ENCODE peak calls at places on chromosome 22, in five cellular contexts. One of them, this sample, is unnamed. For H3K36me3, the result is how much of the 10 kb centered on the place peaks cover.

GRCh38 chr22:21444701-21445436 is 22.3 kb upstream of the TMEM191C start:
- DNase-seq in PC-3: no peak
- DNase-seq in mammary epithelial cell: no peak
- DNase-seq in keratinocyte: no peak
- DNase-seq in neural progenitor cell: no peak
- DNase-seq in this sample: no peak

GRCh38 chr22:30201970-30202369 is 44.6 kb downstream of the LIF start:
- DNase-seq in PC-3: peak
- DNase-seq in mammary epithelial cell: peak
- DNase-seq in keratinocyte: no peak
- DNase-seq in neural progenitor cell: no peak
- DNase-seq in this sample: no peak

GRCh38 chr22:37696657-37697539 is at the start of gene TRIOBP:
- DNase-seq in PC-3: peak
- DNase-seq in mammary epithelial cell: peak
- DNase-seq in keratinocyte: peak
- DNase-seq in neural progenitor cell: peak
- DNase-seq in this sample: peak

GRCh38 chr22:49670610-49671330 is 156.9 kb downstream of the BRD1 start:
- DNase-seq in PC-3: no peak
- DNase-seq in mammary epithelial cell: no peak
- DNase-seq in keratinocyte: no peak
- DNase-seq in neural progenitor cell: peak
- DNase-seq in this sample: no peak

GRCh38 chr22:50477923-50478322 is 3.1 kb upstream of the SBF1 start:
- DNase-seq in PC-3: no peak
- DNase-seq in mammary epithelial cell: no peak
- DNase-seq in keratinocyte: no peak
- DNase-seq in neural progenitor cell: no peak
- DNase-seq in this sample: no peak

GRCh38 chr22:36486619-36487384 is 5.4 kb upstream of the TXN2 start:
- DNase-seq in PC-3: peak
- DNase-seq in mammary epithelial cell: peak
- DNase-seq in keratinocyte: no peak
- DNase-seq in neural progenitor cell: peak
- DNase-seq in this sample: peak

GRCh38 chr22:35995772-35996171 is 32.9 kb downstream of the RBFOX2 start:
- DNase-seq in PC-3: peak
- DNase-seq in mammary epithelial cell: peak
- DNase-seq in keratinocyte: no peak
- DNase-seq in neural progenitor cell: no peak
- DNase-seq in this sample: no peak

GRCh38 chr22:42803454-42803853 is 53.6 kb downstream of the ARFGAP3 start:
- DNase-seq in PC-3: no peak
- DNase-seq in mammary epithelial cell: no peak
- DNase-seq in keratinocyte: no peak
- DNase-seq in neural progenitor cell: no peak
- DNase-seq in this sample: no peak

DNA sequence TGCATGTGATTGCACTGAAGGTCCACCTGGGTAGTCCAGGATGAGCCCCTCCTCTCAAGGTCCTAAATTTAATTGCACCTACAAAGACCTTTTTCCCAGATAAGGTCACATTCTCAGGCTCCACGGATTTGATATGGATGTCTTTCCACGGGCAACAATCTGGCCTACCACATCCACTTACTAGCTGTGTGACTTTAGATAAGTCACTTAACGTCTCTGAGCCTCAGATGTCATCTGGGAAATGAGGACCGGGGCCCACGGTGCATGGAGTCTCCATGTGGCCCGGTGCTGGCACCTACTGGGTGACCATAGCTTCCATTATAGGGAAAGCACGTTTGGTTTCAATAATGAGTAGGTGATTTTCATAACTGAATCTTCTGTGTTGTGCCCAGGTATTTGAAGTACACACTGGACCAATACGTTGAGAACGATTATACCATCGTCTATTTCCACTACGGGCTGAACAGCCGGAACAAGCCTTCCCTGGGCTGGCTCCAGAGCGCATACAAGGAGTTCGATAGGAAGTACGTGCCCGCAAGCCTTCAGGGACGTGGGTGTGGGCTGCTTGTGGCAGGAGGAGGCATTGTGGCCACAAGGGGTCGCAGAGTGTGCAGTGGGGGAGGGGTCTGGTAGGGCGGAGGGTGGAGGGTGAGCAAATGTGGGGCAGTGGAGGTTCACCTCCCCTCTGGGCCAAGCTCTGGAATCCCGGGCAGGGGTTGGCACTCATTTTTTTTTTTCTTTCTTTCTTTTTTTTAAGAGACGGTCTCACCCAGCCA is 55.7 kb downstream of the ARHGAP8 start:
- DNase-seq in PC-3: no peak
- DNase-seq in mammary epithelial cell: no peak
- DNase-seq in keratinocyte: no peak
- DNase-seq in neural progenitor cell: peak
- DNase-seq in this sample: peak
- TF ChIP-seq CTCF in PC-3: peak
- TF ChIP-seq CTCF in mammary epithelial cell: no peak
- TF ChIP-seq CTCF in keratinocyte: peak
- TF ChIP-seq CTCF in neural progenitor cell: peak
- TF ChIP-seq CTCF in this sample: peak

DNA sequence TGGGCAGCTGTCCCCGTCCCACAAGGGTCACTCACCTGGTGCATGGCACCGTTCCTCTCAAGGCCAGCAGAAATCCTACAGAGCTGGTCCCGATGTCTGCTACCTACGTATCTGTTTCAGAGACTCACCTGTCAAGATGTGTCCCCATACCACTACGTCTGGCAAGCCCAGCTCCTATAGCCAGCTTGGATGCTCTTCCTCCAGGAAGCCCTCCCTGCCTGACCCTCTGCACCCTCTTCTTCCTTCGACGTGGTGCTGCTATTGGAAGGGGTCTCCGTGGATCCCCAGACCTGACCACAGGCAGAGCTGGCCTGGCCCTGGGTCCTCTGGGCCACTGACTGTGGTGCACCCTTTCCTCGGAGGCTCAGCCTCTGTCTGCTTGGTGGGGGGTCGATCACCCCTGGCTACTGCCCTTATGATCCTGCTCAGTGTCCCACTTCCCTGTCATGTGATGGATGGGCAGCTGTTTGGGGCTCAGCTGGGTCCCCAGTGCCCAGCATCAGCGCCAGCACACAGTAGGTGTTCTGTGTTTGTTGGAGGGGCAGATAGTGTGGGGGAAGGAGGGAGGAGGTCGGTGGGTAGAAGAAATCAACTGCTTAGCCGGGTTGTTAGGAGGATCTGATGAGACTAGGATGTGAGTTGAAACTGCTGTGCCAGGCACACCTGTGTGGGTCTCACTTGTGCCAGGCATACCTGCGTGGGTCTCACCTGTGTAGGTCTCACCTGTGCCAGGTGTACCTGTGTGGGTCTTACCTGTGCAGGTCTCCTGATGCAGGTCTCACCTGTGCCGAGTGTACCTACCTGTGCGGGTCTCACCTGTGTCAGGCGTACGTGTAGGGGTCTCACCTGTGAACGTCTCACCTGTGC is 21.7 kb upstream of the ARHGAP8 start:
- DNase-seq in PC-3: no peak
- DNase-seq in mammary epithelial cell: no peak
- DNase-seq in keratinocyte: no peak
- DNase-seq in neural progenitor cell: no peak
- DNase-seq in this sample: no peak
- H2AFZ ChIP-seq in PC-3: no peak
- H2AFZ ChIP-seq in mammary epithelial cell: no peak
- H2AFZ ChIP-seq in keratinocyte: no peak
- H2AFZ ChIP-seq in neural progenitor cell: no peak
- H2AFZ ChIP-seq in this sample: no peak

GRCh38 chr22:24329453-24329852 is 58.8 kb downstream of the SPECC1L start:
- DNase-seq in PC-3: no peak
- DNase-seq in mammary epithelial cell: peak
- DNase-seq in keratinocyte: no peak
- DNase-seq in neural progenitor cell: no peak
- DNase-seq in this sample: peak

GRCh38 chr22:24325105-24325757 is 54.6 kb downstream of the SPECC1L start:
- DNase-seq in PC-3: peak
- DNase-seq in mammary epithelial cell: peak
- DNase-seq in keratinocyte: no peak
- DNase-seq in neural progenitor cell: peak
- DNase-seq in this sample: peak

GRCh38 chr22:24330636-24331035 is 60.0 kb downstream of the SPECC1L start:
- DNase-seq in PC-3: peak
- DNase-seq in mammary epithelial cell: no peak
- DNase-seq in keratinocyte: no peak
- DNase-seq in neural progenitor cell: no peak
- DNase-seq in this sample: no peak

GRCh38 chr22:24326266-24326665 is 55.6 kb downstream of the SPECC1L start:
- DNase-seq in PC-3: no peak
- DNase-seq in mammary epithelial cell: no peak
- DNase-seq in keratinocyte: no peak
- DNase-seq in neural progenitor cell: no peak
- DNase-seq in this sample: no peak

DNA sequence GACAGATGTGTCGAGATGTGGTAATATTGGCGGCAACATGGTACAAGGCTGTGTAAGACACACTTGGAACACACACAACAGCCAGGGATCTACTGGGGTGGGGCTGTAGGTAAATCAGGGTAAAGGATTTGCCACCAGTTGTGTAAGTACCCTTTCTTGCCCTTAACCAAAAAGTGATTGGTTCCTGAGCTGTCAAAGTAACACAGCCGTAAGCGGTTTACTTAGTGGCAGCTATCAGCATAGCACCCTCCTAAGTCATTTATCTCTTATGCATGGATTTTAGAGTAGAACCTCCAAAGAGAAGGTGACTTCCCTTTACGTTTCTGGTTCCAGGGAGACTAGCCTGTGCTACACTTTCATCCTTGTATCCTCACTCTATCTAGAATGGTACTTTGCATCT is 57.2 kb downstream of the SPECC1L start:
- DNase-seq in PC-3: no peak
- DNase-seq in mammary epithelial cell: no peak
- DNase-seq in keratinocyte: no peak
- DNase-seq in neural progenitor cell: no peak
- DNase-seq in this sample: no peak
- H3K36me3 ChIP-seq in PC-3: under half
- H3K36me3 ChIP-seq in mammary epithelial cell: under half
- H3K36me3 ChIP-seq in keratinocyte: under half
- H3K36me3 ChIP-seq in neural progenitor cell: under half
- H3K36me3 ChIP-seq in this sample: half or more

DNA sequence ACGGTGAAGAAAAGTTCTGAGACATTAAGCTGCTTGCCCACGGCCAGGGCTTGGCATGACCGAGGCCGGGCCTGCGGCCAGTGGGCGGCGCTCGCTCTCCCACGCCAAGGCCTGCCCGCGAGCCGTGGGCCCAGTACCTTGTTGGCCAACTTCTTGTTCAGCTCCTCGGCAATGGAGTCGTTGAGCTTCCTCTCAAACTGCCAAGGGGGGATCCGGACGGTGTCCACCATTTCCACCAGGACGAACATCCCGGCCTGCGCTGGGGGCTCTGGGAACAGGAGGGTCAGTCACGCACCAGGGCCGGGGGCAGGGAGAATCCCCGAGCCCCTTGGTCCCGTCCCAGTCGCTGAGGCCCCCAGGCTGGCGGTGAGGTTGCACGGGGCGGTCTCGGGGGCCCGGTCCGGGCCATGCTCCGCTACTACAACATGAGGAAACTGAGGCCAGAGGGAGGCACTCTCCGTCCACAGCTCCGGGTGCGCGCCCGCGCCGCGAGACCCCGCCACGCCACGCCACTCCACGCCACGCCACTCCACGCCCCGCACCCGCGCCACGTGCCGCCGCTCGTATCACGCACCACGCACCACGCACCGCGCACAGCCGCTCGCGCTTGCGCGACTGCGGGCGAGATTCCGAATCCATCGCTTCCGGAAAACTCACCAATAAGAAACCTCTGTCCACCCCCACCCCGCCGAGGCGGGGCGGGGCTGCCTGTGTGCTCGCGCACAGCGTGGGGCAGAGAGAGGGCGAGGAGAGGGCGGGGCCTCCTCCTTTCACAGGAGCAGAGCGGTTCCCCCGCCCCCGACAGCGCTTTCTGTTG is at the start of gene POLR3H:
- DNase-seq in PC-3: peak
- DNase-seq in mammary epithelial cell: peak
- DNase-seq in keratinocyte: peak
- DNase-seq in neural progenitor cell: peak
- DNase-seq in this sample: peak
- TF ChIP-seq CTCF in PC-3: peak
- TF ChIP-seq CTCF in mammary epithelial cell: peak
- TF ChIP-seq CTCF in keratinocyte: peak
- TF ChIP-seq CTCF in neural progenitor cell: peak
- TF ChIP-seq CTCF in this sample: peak

GRCh38 chr22:47850644-47851151 is 1088.2 kb downstream of the TBC1D22A start:
- DNase-seq in PC-3: peak
- DNase-seq in mammary epithelial cell: no peak
- DNase-seq in keratinocyte: no peak
- DNase-seq in neural progenitor cell: peak
- DNase-seq in this sample: no peak
- H2AFZ ChIP-seq in PC-3: no peak
- H2AFZ ChIP-seq in mammary epithelial cell: no peak
- H2AFZ ChIP-seq in keratinocyte: no peak
- H2AFZ ChIP-seq in neural progenitor cell: no peak
- H2AFZ ChIP-seq in this sample: no peak

DNA sequence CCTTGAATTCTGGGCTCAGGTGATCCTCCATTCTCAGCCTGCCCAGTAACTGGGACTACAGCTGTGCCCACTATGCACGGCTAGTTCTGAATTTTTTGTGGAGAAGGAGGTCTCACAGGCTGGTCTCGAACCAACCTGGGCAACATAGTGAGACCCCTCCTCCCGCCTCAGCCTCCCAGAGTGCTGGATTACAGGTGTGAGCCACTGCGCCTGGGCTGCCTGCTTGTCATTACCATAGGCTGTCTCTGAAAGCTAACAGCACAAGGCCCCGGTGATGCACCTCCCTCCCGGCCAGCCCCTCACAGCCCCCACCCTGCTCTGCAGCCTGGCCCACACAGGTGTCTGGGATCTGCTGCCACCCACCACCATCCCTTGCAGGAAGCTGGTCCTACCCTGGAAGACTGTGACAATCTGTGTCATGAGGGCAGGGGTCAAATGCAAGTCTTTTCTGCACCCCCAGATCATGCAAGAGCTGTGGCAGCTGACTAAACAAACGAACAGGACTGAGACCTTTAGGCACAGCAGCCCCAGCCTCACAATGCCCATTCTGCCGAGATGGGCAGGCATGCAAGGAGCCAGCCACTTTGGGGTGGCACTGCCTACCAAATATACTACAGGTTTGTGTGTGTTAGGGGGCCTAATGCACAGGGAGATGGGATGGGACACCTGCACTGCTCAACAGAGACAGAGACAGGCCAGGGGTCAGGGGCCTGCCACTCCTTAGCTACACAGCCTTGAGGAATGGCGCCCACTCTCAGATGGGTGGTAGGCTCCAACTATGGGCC is 82.2 kb downstream of the DGCR2 start:
- DNase-seq in PC-3: no peak
- DNase-seq in mammary epithelial cell: no peak
- DNase-seq in keratinocyte: no peak
- DNase-seq in neural progenitor cell: no peak
- DNase-seq in this sample: no peak
- H3K36me3 ChIP-seq in PC-3: under half
- H3K36me3 ChIP-seq in mammary epithelial cell: under half
- H3K36me3 ChIP-seq in keratinocyte: under half
- H3K36me3 ChIP-seq in neural progenitor cell: under half
- H3K36me3 ChIP-seq in this sample: half or more